ENCODE peak calls at places on chromosomes 1 and 21, in four cellular contexts. D, M, Q and F are unnamed samples.
A peak's percentile ranks its signal among the peaks of the same experiment; 100 is the strongest.

GRCh38 chr1:44464361-44464760 is 59.3 kb downstream of the RNF220 start:
- DNase-seq in M (no peak), Q (no peak), D (no peak), F (no peak)

GRCh38 chr1:229572286-229572685 is 13.8 kb upstream of the ABCB10 start:
- DNase-seq in Q (no peak), M (no peak), D (no peak), F (no peak)

GRCh38 chr1:100265562-100265930 is 470 bp upstream of the RTCA start:
- DNase-seq in M (no peak), Q (peak; percentile 69), D (no peak), F (no peak)

GRCh38 chr1:94355485-94355980 is 62.7 kb upstream of the ABCD3 start:
- DNase-seq in D (no peak), Q (no peak), M (no peak), F (no peak)

GRCh38 chr1:156342556-156342955 is 4.2 kb downstream of the TSACC start:
- DNase-seq in M (no peak), Q (no peak), D (no peak), F (no peak)

GRCh38 chr1:39107891-39108290 is 81.7 kb downstream of the NDUFS5 start:
- DNase-seq in M (no peak), D (no peak), Q (no peak), F (no peak)

GRCh38 chr1:46747683-46748288 is 28.9 kb upstream of the EFCAB14 start:
- DNase-seq in Q (peak; percentile 84), D (no peak), M (no peak), F (no peak)

GRCh38 chr1:234987415-234988159 is 141.1 kb downstream of the TOMM20 start:
- DNase-seq in D (peak; percentile 59), M (peak; percentile 84), Q (peak; percentile 87), F (no peak)

GRCh38 chr1:221701570-221702186 is 40.2 kb downstream of the DUSP10 start:
- DNase-seq in M (no peak), Q (no peak), D (no peak), F (no peak)

GRCh38 chr1:165068716-165069115 is 287.8 kb downstream of the LMX1A start:
- DNase-seq in M (no peak), D (no peak), Q (no peak), F (no peak)

GRCh38 chr1:18994381-18994780 is 37.9 kb upstream of the IFFO2 start:
- DNase-seq in D (no peak), Q (no peak), M (no peak), F (no peak)

GRCh38 chr1:53172751-53173498 is 23.7 kb upstream of the CPT2 start:
- DNase-seq in Q (peak; percentile 31), M (no peak), D (peak; percentile 33), F (no peak)

GRCh38 chr21:45992311-45993209 is 11.0 kb downstream of the COL6A1 start:
- DNase-seq in M (peak; percentile 46), Q (no peak), D (no peak), F (no peak)

GRCh38 chr1:16905112-16905855 is 9.5 kb downstream of the RNU1-2 start:
- DNase-seq in Q (peak; percentile 98), D (peak; percentile 85), M (no peak), F (no peak)

DNA sequence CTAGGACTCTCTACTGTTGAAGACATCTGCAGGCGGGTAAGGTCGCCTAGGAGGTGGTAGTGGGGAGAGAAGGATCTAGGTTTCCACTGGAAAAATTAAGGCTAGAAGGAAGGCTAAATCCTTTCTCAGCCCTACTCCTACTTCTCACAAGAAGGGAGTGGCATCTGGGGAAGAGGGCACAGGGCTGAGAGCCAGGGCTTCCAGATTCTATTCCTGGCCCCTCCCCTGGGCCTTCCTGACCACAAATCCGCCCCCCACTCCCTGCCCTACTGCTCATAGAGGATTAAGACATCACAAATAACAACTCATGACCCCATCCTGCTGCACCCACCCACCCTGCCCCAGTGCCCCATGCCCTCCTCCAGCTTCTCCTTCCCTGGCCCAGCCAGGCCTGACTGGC is 2.5 kb downstream of the PHLDA3 start:
- DNase-seq in Q (no peak), M (no peak), D (no peak), F (no peak)
- H3K4me3 ChIP-seq in Q (peak overlapping the region; percentile 92), M (peak overlapping the region; percentile 94), D (peak overlapping the region; percentile 86), F (no peak overlapping the region)

GRCh38 chr1:42963378-42964005 is 4.8 kb upstream of the SLC2A1 start:
- DNase-seq in Q (no peak), D (no peak), M (no peak), F (no peak)
- H3K4me3 ChIP-seq in Q (no peak overlapping the region), D (peak overlapping the region; percentile 8), M (no peak overlapping the region), F (no peak overlapping the region)

GRCh38 chr1:159946242-159947187 is 1.1 kb upstream of the IGSF9 start:
- DNase-seq in D (no peak), M (no peak), Q (no peak), F (no peak)
- H3K4me3 ChIP-seq in D (no peak overlapping the region), M (peak overlapping the region; percentile 23), Q (no peak overlapping the region), F (peak overlapping the region; percentile 13)

GRCh38 chr1:211828584-211829342 is 1.8 kb downstream of the LPGAT1 start:
- DNase-seq in D (no peak), M (no peak), Q (no peak), F (no peak)
- H3K4me3 ChIP-seq in D (peak overlapping the region; percentile 75), M (peak overlapping the region; percentile 94), Q (peak overlapping the region; percentile 67), F (no peak overlapping the region)